ENCODE peak calls at places on chromosomes 6 and 20, in seven cellular contexts. J, O, C, V, A, Y and R are unnamed samples.

GRCh38 chr6:291148-291696 is 1.1 kb upstream of the DUSP22 start:
- DNase-seq in J (peak), O (no peak), C (no peak), V (no peak), A (no peak), Y (no peak), R (no peak)

GRCh38 chr6:4125500-4125899 is 9.9 kb downstream of the ECI2 start:
- DNase-seq in J (no peak), O (no peak), C (no peak), V (no peak), A (no peak), Y (no peak), R (no peak)

GRCh38 chr6:48315915-48316314 is 204.9 kb upstream of the PTCHD4 start:
- DNase-seq in J (no peak), O (no peak), C (no peak), V (no peak), A (no peak), Y (no peak), R (no peak)

GRCh38 chr6:78526432-78526831 is 340.9 kb upstream of the IRAK1BP1 start:
- DNase-seq in J (no peak), O (no peak), C (no peak), V (no peak), A (no peak), Y (no peak), R (no peak)

GRCh38 chr6:167493961-167494697 is 169.2 kb downstream of the TTLL2 start:
- DNase-seq in J (no peak), O (no peak), C (no peak), V (peak), A (no peak), Y (no peak), R (no peak)

GRCh38 chr6:113854531-113855499 is 2.3 kb upstream of the MARCKS start:
- DNase-seq in J (peak), O (peak), C (no peak), V (peak), A (peak), Y (peak), R (no peak)

GRCh38 chr20:46206025-46206424 is 87.9 kb downstream of the CD40 start:
- DNase-seq in J (no peak), O (no peak), C (no peak), V (no peak), A (peak), Y (no peak), R (no peak)

GRCh38 chr6:105191351-105191750 is 11.5 kb upstream of the POPDC3 start:
- DNase-seq in J (no peak), O (no peak), C (no peak), V (no peak), A (no peak), Y (no peak), R (no peak)

GRCh38 chr6:145141609-145142008 is 593.7 kb downstream of the EPM2A start:
- DNase-seq in J (no peak), O (no peak), C (no peak), V (no peak), A (no peak), Y (no peak), R (no peak)

GRCh38 chr6:157905590-157906337 is 75.9 kb upstream of the SYNJ2 start:
- DNase-seq in J (peak), O (no peak), C (no peak), V (no peak), A (no peak), Y (no peak), R (no peak)

GRCh38 chr20:24572862-24573261 is 103.4 kb downstream of the SYNDIG1 start:
- DNase-seq in J (no peak), O (no peak), C (no peak), V (no peak), A (no peak), Y (no peak), R (no peak)

GRCh38 chr20:18056174-18057105 is 1.3 kb downstream of the OVOL2 start:
- DNase-seq in J (peak), O (peak), C (no peak), V (no peak), A (peak), Y (peak), R (no peak)

GRCh38 chr20:59832406-59833156 is 100.9 kb downstream of the SYCP2 start:
- DNase-seq in J (peak), O (no peak), C (no peak), V (no peak), A (no peak), Y (no peak), R (no peak)

GRCh38 chr6:89289710-89290109 is 25.4 kb downstream of the GABRR2 start:
- DNase-seq in J (no peak), O (peak), C (no peak), V (no peak), A (no peak), Y (no peak), R (no peak)